ENCODE peak calls at places on chromosomes 7 and 10, in nine cellular contexts. N is iris pigment epithelial cell; Y is GM13977; V is NCI-H1105 treated with DMSO at 0.1 percent for 48 hours; W is small intestine; I is SHP77; O is naive thymus-derived CD8-positive, alpha-beta T cell; T is naive B cell; D is stromal cell of bone marrow. Z is an unnamed sample.

GRCh38 chr7:110590415-110590814 is 500.5 kb upstream of the LRRN3 start:
- DNase-seq in T (no peak), Y (no peak), N (no peak), D (no peak), W (no peak), I (no peak), O (no peak), V (no peak), Z (no peak)

GRCh38 chr7:156816943-156817572 is 75.9 kb downstream of the LMBR1 start:
- DNase-seq in N (peak), T (no peak), Y (peak), V (peak), I (no peak), O (no peak), W (peak), D (peak), Z (no peak)

GRCh38 chr7:51133992-51134391 is 182.6 kb downstream of the COBL start:
- DNase-seq in Y (no peak), O (no peak), D (peak), I (no peak), T (no peak), N (no peak), V (no peak), W (no peak), Z (no peak)

GRCh38 chr7:11485626-11486025 is 346.4 kb downstream of the THSD7A start:
- DNase-seq in N (no peak), W (no peak), O (no peak), D (no peak), I (no peak), Y (no peak), V (peak), T (no peak), Z (no peak)

GRCh38 chr10:72567884-72568283 is 58.0 kb downstream of the MICU1 start:
- DNase-seq in V (no peak), T (no peak), I (no peak), W (peak), Y (no peak), N (no peak), O (no peak), D (no peak), Z (no peak)

GRCh38 chr7:95950698-95951097 is 178.3 kb downstream of the DYNC1I1 start:
- DNase-seq in I (no peak), N (peak), T (no peak), D (peak), O (no peak), V (no peak), Y (no peak), W (no peak), Z (no peak)

GRCh38 chr10:26557641-26558014 is 119.5 kb downstream of the APBB1IP start:
- DNase-seq in N (peak), T (no peak), I (no peak), W (peak), Y (no peak), V (no peak), O (no peak), D (peak), Z (no peak)

GRCh38 chr7:27962250-27962649 is 218.3 kb downstream of the JAZF1 start:
- DNase-seq in Y (no peak), O (no peak), N (peak), V (no peak), I (no peak), T (no peak), W (no peak), D (peak), Z (no peak)

GRCh38 chr7:129252133-129252532 is 27.3 kb downstream of the AHCYL2 start:
- DNase-seq in T (no peak), I (no peak), Y (no peak), D (no peak), N (no peak), W (no peak), V (peak), O (no peak), Z (no peak)

GRCh38 chr10:92923416-92923815 is 75.1 kb downstream of the EXOC6 start:
- DNase-seq in N (peak), I (no peak), V (no peak), D (no peak), O (no peak), T (no peak), W (no peak), Y (no peak), Z (no peak)

GRCh38 chr7:54394877-54395276 is 147.3 kb upstream of the VSTM2A start:
- DNase-seq in I (peak), D (no peak), T (no peak), W (no peak), V (peak), O (no peak), Y (no peak), N (no peak), Z (no peak)

GRCh38 chr10:127998517-127999144 is 91.7 kb downstream of the PTPRE start:
- DNase-seq in O (no peak), D (no peak), W (no peak), I (no peak), N (no peak), T (no peak), V (no peak), Y (no peak), Z (no peak)

GRCh38 chr10:133336131-133337078 is at the start of gene CALY:
- DNase-seq in N (no peak), O (peak), D (no peak), I (peak), T (peak), V (peak), Y (peak), W (peak), Z (no peak)

GRCh38 chr7:35519971-35520809 is 174.7 kb downstream of the HERPUD2 start:
- DNase-seq in I (peak), O (no peak), V (peak), Y (peak), N (peak), T (no peak), W (peak), D (peak), Z (peak)

GRCh38 chr7:155739538-155740140 is 72.6 kb downstream of the SHH start:
- DNase-seq in V (no peak), D (no peak), Y (no peak), T (no peak), I (no peak), O (peak), W (no peak), N (no peak), Z (no peak)

GRCh38 chr7:80984619-80985018 is 65.8 kb upstream of the SEMA3C start:
- DNase-seq in W (no peak), O (no peak), T (no peak), N (no peak), Y (no peak), I (no peak), D (no peak), V (no peak), Z (no peak)

GRCh38 chr7:132783824-132784223 is 207.6 kb upstream of the PLXNA4 start:
- DNase-seq in Y (no peak), W (no peak), T (no peak), D (peak), V (peak), O (no peak), I (no peak), N (peak), Z (no peak)

GRCh38 chr10:16049050-16049449 is 188.7 kb upstream of the MINDY3 start:
- DNase-seq in T (no peak), W (no peak), D (no peak), N (no peak), I (no peak), Y (no peak), O (no peak), V (no peak), Z (no peak)

GRCh38 chr7:137245890-137246289 is 97.6 kb downstream of the PTN start:
- DNase-seq in Y (no peak), D (no peak), T (no peak), W (no peak), I (no peak), N (peak), O (no peak), V (no peak), Z (no peak)

Z was measured in NK-92 treated with Interleukin-12 subunit alpha and Interleukin-12 subunit beta, amount 100 ng/mL, for 24 hours.